ENCODE peak calls at places on chromosomes 16 and 17, in ten cellular contexts. H, C, E, I, P, X, U, A, M and N are unnamed samples.

GRCh38 chr17:41666336-41666680 is 22.4 kb upstream of the EIF1 start:
- DNase-seq in M (peak; percentile 41), I (no peak), C (no peak), A (peak; percentile 60), H (no peak), X (peak; percentile 62), P (no peak), E (no peak), U (peak; percentile 82), N (peak; percentile 78)

GRCh38 chr17:66915204-66915611 is 49.3 kb upstream of the CACNG4 start:
- DNase-seq in H (no peak), A (no peak), P (no peak), C (peak; percentile 39), M (peak; percentile 35), U (peak; percentile 3), I (peak; percentile 57), X (no peak), E (peak; percentile 44), N (peak; percentile 22)

GRCh38 chr17:51165680-51166197 is 472 bp upstream of the NME2 start:
- DNase-seq in I (no peak), A (peak; percentile 63), U (no peak), X (peak; percentile 47), E (no peak), C (no peak), H (no peak), M (peak; percentile 48), P (no peak), N (no peak)

GRCh38 chr17:76551685-76552084 is 11.8 kb downstream of the PRCD start:
- DNase-seq in X (no peak), P (no peak), H (no peak), A (no peak), E (no peak), I (no peak), U (no peak), M (no peak), C (no peak), N (no peak)

GRCh38 chr17:77867976-77868713 is 90.4 kb upstream of the TNRC6C start:
- DNase-seq in I (peak; percentile 22), U (no peak), P (no peak), E (no peak), X (no peak), A (peak; percentile 44), H (peak; percentile 68), C (no peak), M (no peak), N (no peak)

GRCh38 chr16:53061701-53062159 is 6.9 kb downstream of the CHD9 start:
- DNase-seq in A (no peak), I (peak; percentile 73), P (no peak), M (no peak), C (no peak), H (peak; percentile 82), X (no peak), E (no peak), U (peak; percentile 51), N (no peak)

GRCh38 chr17:71460943-71461342 is 659.9 kb upstream of the SOX9 start:
- DNase-seq in X (no peak), U (no peak), C (peak; percentile 28), A (no peak), E (peak; percentile 28), I (no peak), P (no peak), H (no peak), M (peak; percentile 43), N (no peak)

GRCh38 chr16:15494231-15494630 is 59.8 kb downstream of the BMERB1 start:
- DNase-seq in X (peak; percentile 87), H (no peak), A (no peak), E (peak; percentile 56), U (peak; percentile 2), M (no peak), P (no peak), C (peak; percentile 92), I (no peak), N (no peak)

GRCh38 chr16:53784312-53784711 is 80.4 kb downstream of the FTO start:
- DNase-seq in P (no peak), M (no peak), X (peak; percentile 73), U (no peak), H (no peak), A (no peak), E (no peak), C (no peak), I (no peak), N (no peak)

GRCh38 chr16:68972720-68973119 is 129.4 kb downstream of the TANGO6 start:
- DNase-seq in U (no peak), X (peak; percentile 78), P (no peak), E (peak; percentile 62), M (peak; percentile 73), I (no peak), C (no peak), A (no peak), H (no peak), N (peak; percentile 8)

GRCh38 chr17:12624221-12624620 is 41.5 kb upstream of the MYOCD start:
- DNase-seq in P (no peak), X (peak; percentile 43), E (no peak), A (no peak), M (no peak), I (no peak), U (no peak), C (no peak), H (no peak), N (no peak)

GRCh38 chr17:4175921-4176802 is 33.2 kb downstream of the CYB5D2 start:
- DNase-seq in A (no peak), C (no peak), M (no peak), H (no peak), P (no peak), X (peak; percentile 20), I (no peak), E (no peak), U (peak; percentile 64), N (peak; percentile 25)

GRCh38 chr16:46746821-46747776 is 1.0 kb downstream of the MYLK3 start:
- DNase-seq in U (no peak), M (no peak), H (no peak), C (no peak), I (no peak), X (no peak), A (peak; percentile 80), E (no peak), P (no peak), N (peak; percentile 65)

GRCh38 chr17:15354256-15354655 is 12.9 kb upstream of the TEKT3 start:
- DNase-seq in P (no peak), I (no peak), U (no peak), C (no peak), X (no peak), H (no peak), E (no peak), M (no peak), A (no peak), N (no peak)

GRCh38 chr17:37717627-37718382 is 27.1 kb downstream of the HNF1B start:
- DNase-seq in A (no peak), H (no peak), E (no peak), C (no peak), M (no peak), U (no peak), I (peak; percentile 60), P (no peak), X (peak; percentile 42), N (no peak)
- H3K4me3 ChIP-seq in A (no peak overlapping the region), H (no peak overlapping the region), E (no peak overlapping the region), C (no peak overlapping the region), M (no peak overlapping the region), U (no peak overlapping the region), I (peak overlapping the region; percentile 17), P (no peak overlapping the region), X (no peak overlapping the region), N (no peak overlapping the region)

GRCh38 chr16:35146723-35147458 is 1687.5 kb downstream of the TP53TG3F start:
- DNase-seq in P (no peak), C (no peak), M (no peak), A (no peak), U (no peak), H (peak; percentile 51), E (no peak), I (peak; percentile 22), X (no peak), N (no peak)
- H3K9me3 ChIP-seq in P (peaks cover 9% of the 10 kb centered on the region), C (peaks cover 13% of the 10 kb centered on the region), M (peaks cover 6% of the 10 kb centered on the region), A (no peaks in the 10 kb centered on the region), U (peaks cover 75% of the 10 kb centered on the region), H (peaks cover 88% of the 10 kb centered on the region), E (peaks cover 12% of the 10 kb centered on the region), I (peaks cover 7% of the 10 kb centered on the region), X (no peaks in the 10 kb centered on the region), N (no peaks in the 10 kb centered on the region)

GRCh38 chr17:78896834-78897638 is 6.0 kb downstream of the CEP295NL start:
- DNase-seq in C (no peak), I (no peak), X (no peak), U (no peak), E (no peak), P (no peak), M (no peak), H (no peak), A (no peak), N (no peak)

GRCh38 chr17:78897639-78897996 is 5.4 kb downstream of the CEP295NL start:
- DNase-seq in C (no peak), X (no peak), H (no peak), P (no peak), I (no peak), A (no peak), U (no peak), M (no peak), E (no peak), N (no peak)

GRCh38 chr17:78899361-78900260 is 3.4 kb downstream of the CEP295NL start:
- DNase-seq in C (no peak), E (no peak), M (peak; percentile 50), A (no peak), U (no peak), P (no peak), X (peak; percentile 43), H (peak; percentile 82), I (peak; percentile 79), N (no peak)

GRCh38 chr17:78898947-78899346 is 4.1 kb downstream of the CEP295NL start:
- DNase-seq in U (no peak), M (no peak), C (no peak), I (no peak), H (no peak), E (no peak), P (no peak), X (no peak), A (no peak), N (no peak)

DNA sequence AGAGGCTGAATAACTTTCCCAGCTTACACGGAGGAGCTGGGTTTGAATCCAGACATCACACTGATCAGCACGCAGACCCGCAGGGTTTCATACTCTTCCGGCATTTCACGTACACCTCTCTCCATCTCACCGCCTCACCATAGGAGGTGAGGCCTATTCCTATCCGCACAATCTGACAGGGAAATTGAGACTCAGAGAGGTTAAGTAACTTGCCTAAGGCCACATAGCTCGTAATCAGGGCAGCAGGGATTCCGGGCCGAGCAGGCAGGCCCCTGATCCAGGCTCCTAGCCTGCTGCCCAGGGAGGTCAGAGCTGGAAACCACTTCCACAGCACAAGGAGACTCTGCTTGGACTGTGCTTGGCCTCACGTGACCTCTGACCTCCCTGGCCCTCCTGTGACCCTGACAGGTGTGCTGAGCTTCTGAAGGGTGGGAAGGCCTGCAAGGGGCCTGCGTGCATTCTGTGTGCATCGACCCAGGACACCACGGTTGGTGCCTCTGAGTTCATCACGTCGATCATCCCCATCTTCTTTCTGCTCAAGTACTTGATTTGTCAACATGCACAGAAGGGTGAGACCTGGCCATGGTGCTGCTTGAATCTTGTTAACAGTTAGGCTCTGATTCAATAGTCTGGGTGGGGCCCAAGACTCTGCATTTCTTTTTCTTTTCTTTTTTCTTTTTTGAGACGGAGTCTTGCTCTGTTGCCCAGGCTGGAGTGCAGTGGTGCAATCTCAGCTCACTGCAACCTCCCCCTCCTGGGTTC is 4.7 kb downstream of the CEP295NL start:
- DNase-seq in U (no peak), E (no peak), M (no peak), X (no peak), I (no peak), H (no peak), P (no peak), A (no peak), C (no peak), N (no peak)
- H3K4me1 ChIP-seq in U (no peaks in the 10 kb centered on the region), E (peaks cover 1% of the 10 kb centered on the region), M (peaks cover 18% of the 10 kb centered on the region), X (peaks cover 21% of the 10 kb centered on the region), I (peaks cover 58% of the 10 kb centered on the region), H (peaks cover 48% of the 10 kb centered on the region), P (peaks cover 19% of the 10 kb centered on the region), A (peaks cover 69% of the 10 kb centered on the region), C (peaks cover 11% of the 10 kb centered on the region), N (peaks cover 32% of the 10 kb centered on the region)

GRCh38 chr17:57561072-57561861 is 183.8 kb downstream of the CCDC182 start:
- DNase-seq in E (no peak), C (no peak), I (no peak), A (no peak), U (no peak), M (no peak), H (no peak), P (no peak), X (no peak), N (no peak)
- H3K4me3 ChIP-seq in E (no peak overlapping the region), C (no peak overlapping the region), I (no peak overlapping the region), A (no peak overlapping the region), U (no peak overlapping the region), M (no peak overlapping the region), H (no peak overlapping the region), P (no peak overlapping the region), X (no peak overlapping the region), N (no peak overlapping the region)